ENCODE peak calls at places on chromosome 19, in eight cellular contexts. Z is stomach, X is neural progenitor cell, O is tibial artery, I is cardiac muscle cell, M is uterus, J is iPS DF 6.9, B is tibial nerve. R is an unnamed sample.

GRCh38 chr19:53647350-53647749 is 15.6 kb downstream of the DPRX start:
- DNase-seq in I (no peak), M (no peak), X (no peak), O (no peak), B (no peak), J (no peak), Z (no peak), R (no peak)

GRCh38 chr19:30710721-30711120 is 338.5 kb downstream of the ZNF536 start:
- DNase-seq in I (no peak), O (no peak), J (no peak), M (no peak), X (no peak), Z (no peak), B (no peak), R (no peak)

GRCh38 chr19:7831452-7831851 is 1.4 kb downstream of the EVI5L start:
- DNase-seq in Z (peak; percentile 38), B (no peak), I (peak; percentile 43), M (no peak), J (peak; percentile 39), X (peak; percentile 79), O (no peak), R (no peak)

GRCh38 chr19:22545751-22546150 is 88.4 kb upstream of the ZNF492 start:
- DNase-seq in I (peak; percentile 1), M (peak; percentile 58), J (peak; percentile 29), O (peak; percentile 34), X (peak; percentile 7), B (peak; percentile 57), Z (no peak), R (no peak)

GRCh38 chr19:12834976-12835757 is 788 bp upstream of the RTBDN start:
- DNase-seq in X (peak; percentile 57), M (no peak), I (peak; percentile 21), J (no peak), O (no peak), Z (peak; percentile 40), B (no peak), R (no peak)

GRCh38 chr19:11577451-11578341 is at the start of gene ACP5:
- DNase-seq in M (no peak), Z (no peak), B (no peak), O (no peak), I (no peak), J (no peak), X (no peak), R (no peak)

GRCh38 chr19:5103061-5103701 is 134.3 kb downstream of the KDM4B start:
- DNase-seq in Z (peak; percentile 84), J (no peak), I (peak; percentile 54), X (no peak), B (peak; percentile 24), O (peak; percentile 45), M (peak; percentile 30), R (peak; percentile 60)

GRCh38 chr19:46021531-46022041 is 1.3 kb downstream of the PGLYRP1 start:
- DNase-seq in J (no peak), X (no peak), O (no peak), M (no peak), Z (peak; percentile 46), I (no peak), B (no peak), R (no peak)

GRCh38 chr19:28466107-28467045 is 746.6 kb downstream of the UQCRFS1 start:
- DNase-seq in O (peak; percentile 59), I (peak; percentile 67), X (peak; percentile 76), Z (peak; percentile 61), J (no peak), B (peak; percentile 82), M (no peak), R (peak; percentile 44)

GRCh38 chr19:18049390-18049789 is 37.3 kb downstream of the IL12RB1 start:
- DNase-seq in I (peak; percentile 86), B (peak; percentile 55), J (no peak), X (no peak), Z (peak; percentile 92), O (peak; percentile 90), M (peak; percentile 82), R (peak; percentile 97)

GRCh38 chr19:29694166-29694565 is 20.9 kb downstream of the C19orf12 start:
- DNase-seq in M (no peak), J (no peak), Z (no peak), O (no peak), B (no peak), X (no peak), I (no peak), R (no peak)

GRCh38 chr19:17259118-17259780 is 5.3 kb downstream of the USHBP1 start:
- DNase-seq in O (no peak), I (peak; percentile 36), B (no peak), Z (no peak), X (no peak), J (no peak), M (no peak), R (no peak)

GRCh38 chr19:32674959-32675719 is at the start of gene ANKRD27:
- DNase-seq in X (peak; percentile 99), M (peak; percentile 97), J (peak; percentile 87), I (peak; percentile 98), Z (peak; percentile 99), B (peak; percentile 97), O (peak; percentile 98), R (peak; percentile 98)
- H3K27ac ChIP-seq in X (no peak within 1 kb of the TSS), M (peak within 1 kb of the TSS; percentile 74), J (no peak within 1 kb of the TSS), I (no peak within 1 kb of the TSS), Z (peak within 1 kb of the TSS; percentile 90), B (peak within 1 kb of the TSS; percentile 90), O (peak within 1 kb of the TSS; percentile 79), R (peak within 1 kb of the TSS; percentile 92)

GRCh38 chr19:48624791-48625723 is 5.8 kb downstream of the SPHK2 start:
- DNase-seq in I (no peak), O (no peak), Z (no peak), B (no peak), M (no peak), X (peak; percentile 59), J (no peak), R (no peak)
- H3K4me3 ChIP-seq in I (peak overlapping the region; percentile 62), O (peak overlapping the region; percentile 64), Z (peak overlapping the region; percentile 49), B (peak overlapping the region; percentile 47), M (peak overlapping the region; percentile 48), X (peak overlapping the region; percentile 79), J (peak overlapping the region; percentile 80), R (peak overlapping the region; percentile 64)

GRCh38 chr19:56097776-56098175 is 23.3 kb downstream of the ZNF787 start:
- DNase-seq in M (no peak), J (no peak), O (no peak), B (no peak), X (no peak), Z (no peak), I (no peak), R (no peak)
- H3K27ac ChIP-seq in M (no peak overlapping the region), J (no peak overlapping the region), O (no peak overlapping the region), B (peak overlapping the region; percentile 63), X (no peak overlapping the region), Z (no peak overlapping the region), I (peak overlapping the region; percentile 36), R (no peak overlapping the region)

GRCh38 chr19:38304352-38304865 is 358 bp downstream of the C19orf33 start:
- DNase-seq in J (no peak), Z (no peak), M (no peak), I (no peak), X (no peak), O (no peak), B (no peak), R (no peak)
- H3K4me3 ChIP-seq in J (peak overlapping the region; percentile 36), Z (peak overlapping the region; percentile 26), M (no peak overlapping the region), I (no peak overlapping the region), X (peak overlapping the region; percentile 26), O (no peak overlapping the region), B (peak overlapping the region; percentile 21), R (peak overlapping the region; percentile 6)

DNA sequence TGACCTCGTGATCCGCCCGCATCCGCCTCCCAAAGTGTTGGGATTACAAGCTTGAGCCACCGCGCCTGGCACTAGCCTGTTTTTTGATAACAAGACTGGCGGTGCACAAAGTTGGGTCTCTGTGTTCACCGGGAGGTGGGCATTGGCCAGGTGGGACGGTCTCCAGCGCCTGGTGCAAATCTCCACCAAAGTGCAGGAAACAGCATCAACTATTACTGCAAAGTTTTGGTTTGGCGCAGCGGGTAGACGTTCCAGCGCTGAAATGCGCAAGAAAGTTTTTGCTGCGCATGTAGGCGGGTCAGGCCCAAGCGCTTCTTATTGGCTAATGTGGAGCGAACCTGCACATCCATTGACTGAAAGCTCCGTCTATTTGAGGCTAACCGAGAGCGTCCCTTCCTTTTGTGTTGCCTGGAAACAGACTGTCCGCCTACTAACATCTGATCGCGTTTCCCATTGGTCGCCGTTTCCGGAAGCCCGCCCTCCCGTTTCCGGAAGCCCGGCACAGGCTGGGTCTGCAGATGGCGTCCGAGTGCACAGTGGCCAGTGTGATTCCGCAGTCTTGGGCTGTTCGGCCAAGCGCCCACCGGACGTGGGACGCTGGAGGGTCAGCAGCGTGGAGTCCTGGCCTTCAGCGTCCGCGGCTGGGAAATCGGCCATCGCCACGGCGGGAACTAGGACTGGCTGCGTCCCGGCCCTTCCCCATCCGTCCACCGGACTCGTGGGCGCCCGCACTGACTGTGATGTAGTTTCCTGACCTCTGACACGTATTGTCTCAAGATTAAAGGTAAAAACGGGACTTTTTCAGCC is 53.3 kb upstream of the ZNF527 start:
- DNase-seq in M (peak; percentile 97), J (peak; percentile 94), I (peak; percentile 99), Z (peak; percentile 96), X (peak; percentile 97), B (peak; percentile 98), O (peak; percentile 97), R (peak; percentile 95)
- H3K27ac ChIP-seq in M (peak overlapping the region; percentile 88), J (no peak overlapping the region), I (peak overlapping the region; percentile 84), Z (peak overlapping the region; percentile 92), X (peak overlapping the region; percentile 4), B (peak overlapping the region; percentile 90), O (peak overlapping the region; percentile 85), R (peak overlapping the region; percentile 87)

DNA sequence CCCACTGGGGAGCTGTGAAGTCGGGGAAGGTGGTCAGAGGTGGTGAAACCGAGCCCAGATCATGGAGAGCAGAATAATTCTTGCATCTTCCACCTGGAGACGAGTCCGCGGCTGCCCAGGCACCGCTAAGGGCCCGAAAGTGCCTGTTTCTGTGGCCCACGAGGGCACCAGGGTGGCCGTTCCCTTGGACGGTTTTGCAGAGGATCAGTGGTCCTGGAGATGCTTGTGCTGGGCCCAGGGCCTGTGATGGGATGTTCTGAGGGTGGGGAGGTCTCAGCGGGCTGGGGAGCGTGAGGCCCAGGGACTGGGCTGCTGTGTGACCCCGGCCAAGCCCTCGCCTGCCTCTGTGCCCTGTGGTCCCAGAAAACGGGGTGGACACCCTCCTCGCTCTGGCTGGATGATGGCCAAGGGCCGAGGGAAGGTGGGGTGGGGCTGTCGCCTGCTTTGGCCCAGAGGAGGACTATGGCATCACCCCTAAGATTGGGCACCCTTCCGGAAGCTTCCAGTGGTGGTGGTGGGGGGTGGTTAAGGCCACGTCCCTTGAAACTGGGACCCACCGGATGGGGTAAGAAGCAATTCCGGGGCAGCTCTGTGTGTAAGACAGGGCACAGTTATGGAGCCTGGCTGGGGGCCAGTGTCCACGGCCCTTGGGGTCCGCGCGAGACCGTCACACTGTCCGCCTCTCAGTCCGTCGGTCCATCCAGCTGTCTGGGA is 51.3 kb upstream of the NFIC start:
- DNase-seq in Z (no peak), X (no peak), I (no peak), B (no peak), J (no peak), O (no peak), M (no peak), R (peak; percentile 17)
- H3K4me3 ChIP-seq in Z (no peak overlapping the region), X (no peak overlapping the region), I (no peak overlapping the region), B (no peak overlapping the region), J (no peak overlapping the region), O (no peak overlapping the region), M (no peak overlapping the region), R (no peak overlapping the region)